ENCODE peak calls at places on chromosomes 12 and 14, in five cellular contexts. One of them, this sample, is unnamed. For H3K4me1 and H3K9me3, the result is how much of the 10 kb centered on the place peaks cover.

GRCh38 chr14:102469261-102469660 is 40.3 kb downstream of the ANKRD9 start:
- DNase-seq in right lobe of liver: no peak
- DNase-seq in upper lobe of left lung: no peak
- DNase-seq in IMR-90: no peak
- DNase-seq in esophagus muscularis mucosa: no peak
- DNase-seq in this sample: no peak

GRCh38 chr14:76968621-76969063 is 59.9 kb downstream of the IRF2BPL start:
- DNase-seq in right lobe of liver: no peak
- DNase-seq in upper lobe of left lung: no peak
- DNase-seq in IMR-90: no peak
- DNase-seq in esophagus muscularis mucosa: no peak
- DNase-seq in this sample: no peak

GRCh38 chr12:125128380-125128779 is 63.1 kb downstream of the AACS start:
- DNase-seq in right lobe of liver: no peak
- DNase-seq in upper lobe of left lung: no peak
- DNase-seq in IMR-90: no peak
- DNase-seq in esophagus muscularis mucosa: no peak
- DNase-seq in this sample: no peak

GRCh38 chr12:99911967-99912366 is 72.8 kb downstream of the ANKS1B start:
- DNase-seq in right lobe of liver: no peak
- DNase-seq in upper lobe of left lung: no peak
- DNase-seq in IMR-90: no peak
- DNase-seq in esophagus muscularis mucosa: no peak
- DNase-seq in this sample: no peak

GRCh38 chr14:68245146-68246073 is 425.8 kb downstream of the RAD51B start:
- DNase-seq in right lobe of liver: no peak
- DNase-seq in upper lobe of left lung: no peak
- DNase-seq in IMR-90: peak
- DNase-seq in esophagus muscularis mucosa: no peak
- DNase-seq in this sample: no peak

GRCh38 chr12:67541625-67541991 is 106.9 kb upstream of the DYRK2 start:
- DNase-seq in right lobe of liver: no peak
- DNase-seq in upper lobe of left lung: no peak
- DNase-seq in IMR-90: no peak
- DNase-seq in esophagus muscularis mucosa: peak
- DNase-seq in this sample: peak

GRCh38 chr12:50633950-50634349 is 129.2 kb downstream of the DIP2B start:
- DNase-seq in right lobe of liver: no peak
- DNase-seq in upper lobe of left lung: no peak
- DNase-seq in IMR-90: peak
- DNase-seq in esophagus muscularis mucosa: no peak
- DNase-seq in this sample: no peak

GRCh38 chr12:60926256-60926655 is 1330.4 kb downstream of the SLC16A7 start:
- DNase-seq in right lobe of liver: no peak
- DNase-seq in upper lobe of left lung: no peak
- DNase-seq in IMR-90: no peak
- DNase-seq in esophagus muscularis mucosa: no peak
- DNase-seq in this sample: no peak

GRCh38 chr12:40327506-40327905 is 102.7 kb downstream of the LRRK2 start:
- DNase-seq in right lobe of liver: no peak
- DNase-seq in upper lobe of left lung: no peak
- DNase-seq in IMR-90: no peak
- DNase-seq in esophagus muscularis mucosa: no peak
- DNase-seq in this sample: no peak

GRCh38 chr12:59041241-59042121 is 121.2 kb upstream of the LRIG3 start:
- DNase-seq in right lobe of liver: no peak
- DNase-seq in upper lobe of left lung: no peak
- DNase-seq in IMR-90: peak
- DNase-seq in esophagus muscularis mucosa: no peak
- DNase-seq in this sample: no peak

GRCh38 chr12:17206553-17206952 is 600.6 kb upstream of the LMO3 start:
- DNase-seq in right lobe of liver: no peak
- DNase-seq in upper lobe of left lung: no peak
- DNase-seq in IMR-90: no peak
- DNase-seq in esophagus muscularis mucosa: no peak
- DNase-seq in this sample: no peak

GRCh38 chr12:32025906-32026305 is 66.7 kb downstream of the RESF1 start:
- DNase-seq in right lobe of liver: no peak
- DNase-seq in upper lobe of left lung: no peak
- DNase-seq in IMR-90: no peak
- DNase-seq in esophagus muscularis mucosa: no peak
- DNase-seq in this sample: peak

GRCh38 chr12:47651368-47652254 is 54.2 kb downstream of the RPAP3 start:
- DNase-seq in right lobe of liver: no peak
- DNase-seq in upper lobe of left lung: no peak
- DNase-seq in IMR-90: peak
- DNase-seq in esophagus muscularis mucosa: no peak
- DNase-seq in this sample: peak

GRCh38 chr12:33310471-33310870 is 129.1 kb downstream of the SYT10 start:
- DNase-seq in right lobe of liver: no peak
- DNase-seq in upper lobe of left lung: peak
- DNase-seq in IMR-90: no peak
- DNase-seq in esophagus muscularis mucosa: peak
- DNase-seq in this sample: no peak

GRCh38 chr12:65656904-65657351 is 167.4 kb upstream of the HMGA2 start:
- DNase-seq in right lobe of liver: no peak
- DNase-seq in upper lobe of left lung: no peak
- DNase-seq in IMR-90: peak
- DNase-seq in esophagus muscularis mucosa: no peak
- DNase-seq in this sample: no peak

GRCh38 chr14:60095781-60096450 is 4.2 kb downstream of the PCNX4 start:
- DNase-seq in right lobe of liver: no peak
- DNase-seq in upper lobe of left lung: no peak
- DNase-seq in IMR-90: peak
- DNase-seq in esophagus muscularis mucosa: no peak
- DNase-seq in this sample: no peak

GRCh38 chr14:60681271-60681670 is 32.0 kb upstream of the SIX1 start:
- DNase-seq in right lobe of liver: no peak
- DNase-seq in upper lobe of left lung: no peak
- DNase-seq in IMR-90: no peak
- DNase-seq in esophagus muscularis mucosa: no peak
- DNase-seq in this sample: no peak

GRCh38 chr14:47539065-47539464 is 136.3 kb downstream of the MDGA2 start:
- DNase-seq in right lobe of liver: no peak
- DNase-seq in upper lobe of left lung: no peak
- DNase-seq in IMR-90: no peak
- DNase-seq in esophagus muscularis mucosa: no peak
- DNase-seq in this sample: no peak

GRCh38 chr14:51716610-51717009 is 64.9 kb downstream of the FRMD6 start:
- DNase-seq in right lobe of liver: no peak
- DNase-seq in upper lobe of left lung: no peak
- DNase-seq in IMR-90: peak
- DNase-seq in esophagus muscularis mucosa: no peak
- DNase-seq in this sample: no peak

DNA sequence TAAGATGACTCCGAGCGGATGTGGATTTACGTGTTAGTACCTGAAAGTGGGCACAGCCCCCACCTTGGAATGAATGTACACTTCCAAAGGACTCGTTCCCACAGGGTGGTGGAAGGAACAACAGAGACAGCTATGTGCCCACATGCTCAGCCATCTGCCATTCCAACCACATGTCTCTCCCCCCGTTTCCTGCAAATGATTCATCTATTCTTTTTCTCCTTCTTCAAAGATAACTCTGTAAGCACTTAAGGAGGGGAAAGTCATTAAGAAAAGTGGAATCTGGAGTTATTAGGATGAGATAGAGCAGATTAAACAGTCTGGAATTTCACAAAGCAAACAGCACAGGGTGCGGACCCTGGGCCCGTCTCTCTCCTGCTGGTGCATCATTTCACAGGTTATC is 18.5 kb upstream of the DUSP6 start:
- DNase-seq in right lobe of liver: no peak
- DNase-seq in upper lobe of left lung: no peak
- DNase-seq in IMR-90: peak
- DNase-seq in esophagus muscularis mucosa: no peak
- DNase-seq in this sample: no peak
- H3K4me1 ChIP-seq in right lobe of liver: under half
- H3K4me1 ChIP-seq in upper lobe of left lung: under half
- H3K4me1 ChIP-seq in IMR-90: under half
- H3K4me1 ChIP-seq in esophagus muscularis mucosa: half or more
- H3K4me1 ChIP-seq in this sample: under half

GRCh38 chr12:73185403-73185802 is 913.2 kb downstream of the TRHDE start:
- DNase-seq in right lobe of liver: no peak
- DNase-seq in upper lobe of left lung: no peak
- DNase-seq in IMR-90: no peak
- DNase-seq in esophagus muscularis mucosa: no peak
- DNase-seq in this sample: no peak

GRCh38 chr12:73187765-73188164 is 915.6 kb downstream of the TRHDE start:
- DNase-seq in right lobe of liver: no peak
- DNase-seq in upper lobe of left lung: no peak
- DNase-seq in IMR-90: no peak
- DNase-seq in esophagus muscularis mucosa: no peak
- DNase-seq in this sample: no peak

GRCh38 chr12:73181244-73181643 is 909.1 kb downstream of the TRHDE start:
- DNase-seq in right lobe of liver: no peak
- DNase-seq in upper lobe of left lung: no peak
- DNase-seq in IMR-90: no peak
- DNase-seq in esophagus muscularis mucosa: no peak
- DNase-seq in this sample: no peak

GRCh38 chr12:73180734-73181133 is 908.6 kb downstream of the TRHDE start:
- DNase-seq in right lobe of liver: no peak
- DNase-seq in upper lobe of left lung: no peak
- DNase-seq in IMR-90: no peak
- DNase-seq in esophagus muscularis mucosa: no peak
- DNase-seq in this sample: no peak

GRCh38 chr12:73186272-73186671 is 914.1 kb downstream of the TRHDE start:
- DNase-seq in right lobe of liver: no peak
- DNase-seq in upper lobe of left lung: no peak
- DNase-seq in IMR-90: no peak
- DNase-seq in esophagus muscularis mucosa: no peak
- DNase-seq in this sample: no peak
- H3K9me3 ChIP-seq in right lobe of liver: under half
- H3K9me3 ChIP-seq in upper lobe of left lung: under half
- H3K9me3 ChIP-seq in IMR-90: under half
- H3K9me3 ChIP-seq in esophagus muscularis mucosa: under half
- H3K9me3 ChIP-seq in this sample: under half

DNA sequence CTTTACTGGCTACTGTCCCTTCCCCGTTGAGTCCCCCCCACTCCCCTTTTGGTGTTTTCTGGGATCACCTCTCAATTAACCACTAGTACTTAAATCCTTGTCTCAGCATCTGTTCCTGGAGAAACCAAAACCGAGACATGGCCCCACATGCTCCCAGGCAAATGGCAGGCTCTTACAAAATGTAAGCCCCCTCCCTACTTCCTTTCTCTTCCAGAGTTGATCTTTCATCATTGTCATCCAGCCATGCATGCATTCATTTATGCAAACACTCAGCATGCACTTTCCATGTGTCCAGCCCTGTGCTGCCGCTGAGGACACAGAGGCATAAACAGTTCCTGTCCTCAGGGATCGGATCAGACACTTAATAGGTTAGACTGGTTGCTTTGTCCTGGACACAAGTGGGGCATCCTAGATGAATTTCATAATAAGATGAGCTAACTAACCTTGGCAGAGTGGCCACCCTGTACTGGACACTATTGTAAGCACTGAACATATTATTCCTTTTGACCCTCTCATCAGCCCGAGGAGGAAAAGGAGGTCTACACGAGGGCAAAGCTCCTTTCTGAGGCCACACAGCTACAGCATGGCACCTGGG is 23.2 kb downstream of the PRIMA1 start:
- DNase-seq in right lobe of liver: no peak
- DNase-seq in upper lobe of left lung: no peak
- DNase-seq in IMR-90: no peak
- DNase-seq in esophagus muscularis mucosa: no peak
- DNase-seq in this sample: no peak
- H3K4me1 ChIP-seq in right lobe of liver: under half
- H3K4me1 ChIP-seq in upper lobe of left lung: under half
- H3K4me1 ChIP-seq in IMR-90: under half
- H3K4me1 ChIP-seq in esophagus muscularis mucosa: half or more
- H3K4me1 ChIP-seq in this sample: under half

GRCh38 chr12:133061954-133062353 is 18.8 kb upstream of the ZNF140 start:
- DNase-seq in right lobe of liver: no peak
- DNase-seq in upper lobe of left lung: no peak
- DNase-seq in IMR-90: no peak
- DNase-seq in esophagus muscularis mucosa: no peak
- DNase-seq in this sample: no peak

GRCh38 chr12:133058203-133059125 is 21.2 kb downstream of the ZNF84 start:
- DNase-seq in right lobe of liver: no peak
- DNase-seq in upper lobe of left lung: no peak
- DNase-seq in IMR-90: peak
- DNase-seq in esophagus muscularis mucosa: no peak
- DNase-seq in this sample: no peak

DNA sequence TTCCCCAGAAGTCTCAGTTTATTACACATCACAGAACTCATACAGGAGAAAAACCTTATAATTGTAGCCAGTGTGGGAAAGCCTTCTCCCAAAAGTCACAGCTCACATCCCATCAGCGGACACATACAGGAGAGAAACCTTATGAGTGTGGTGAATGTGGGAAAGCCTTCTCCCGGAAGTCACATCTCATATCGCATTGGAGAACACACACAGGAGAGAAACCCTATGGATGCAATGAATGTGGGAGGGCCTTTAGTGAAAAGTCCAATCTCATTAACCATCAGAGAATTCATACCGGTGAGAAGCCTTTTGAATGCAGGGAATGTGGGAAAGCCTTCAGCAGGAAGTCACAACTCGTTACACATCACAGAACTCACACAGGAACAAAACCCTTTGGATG is 20.1 kb downstream of the ZNF84 start:
- DNase-seq in right lobe of liver: no peak
- DNase-seq in upper lobe of left lung: no peak
- DNase-seq in IMR-90: peak
- DNase-seq in esophagus muscularis mucosa: no peak
- DNase-seq in this sample: no peak
- H3K9me3 ChIP-seq in right lobe of liver: under half
- H3K9me3 ChIP-seq in upper lobe of left lung: half or more
- H3K9me3 ChIP-seq in IMR-90: half or more
- H3K9me3 ChIP-seq in esophagus muscularis mucosa: half or more
- H3K9me3 ChIP-seq in this sample: half or more

DNA sequence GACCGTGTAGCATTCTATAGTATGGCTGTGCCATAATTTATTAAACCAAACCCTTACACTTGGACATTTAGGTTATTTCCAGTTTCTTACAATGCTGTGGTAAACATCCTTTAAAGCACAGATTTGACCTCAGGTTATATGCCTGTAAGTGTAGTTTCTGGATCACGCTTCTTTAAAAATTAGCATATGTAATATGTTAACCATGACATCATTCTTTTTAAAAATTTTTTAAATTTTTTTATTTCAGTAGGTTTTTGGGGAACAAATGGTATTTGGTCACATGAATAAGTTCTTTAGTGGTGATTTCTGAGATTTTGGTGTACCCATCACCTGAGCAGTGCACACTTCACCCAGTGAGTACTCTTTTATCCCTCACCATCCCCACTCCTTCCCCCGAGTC is 18.3 kb downstream of the SAMD4A start:
- DNase-seq in right lobe of liver: no peak
- DNase-seq in upper lobe of left lung: no peak
- DNase-seq in IMR-90: no peak
- DNase-seq in esophagus muscularis mucosa: no peak
- DNase-seq in this sample: no peak
- H3K4me1 ChIP-seq in right lobe of liver: under half
- H3K4me1 ChIP-seq in upper lobe of left lung: under half
- H3K4me1 ChIP-seq in IMR-90: under half
- H3K4me1 ChIP-seq in esophagus muscularis mucosa: under half
- H3K4me1 ChIP-seq in this sample: under half

This sample was measured in CD8-positive, alpha-beta T cell.